ENCODE peak calls at places on chromosomes 16 and 17, in ten cellular contexts. One of them, this sample, is unnamed.

GRCh38 chr17:879546-879945 is 97.4 kb downstream of the MRM3 start:
- DNase-seq in transverse colon: peak; percentile 71
- DNase-seq in MM.1S: peak; percentile 58
- DNase-seq in neuronal stem cell: peak; percentile 73
- DNase-seq in brain microvascular endothelial cell: peak; percentile 62
- DNase-seq in CD8-positive, alpha-beta T cell: peak; percentile 39
- DNase-seq in Peyer's patch: peak; percentile 70
- DNase-seq in sigmoid colon: peak; percentile 86
- DNase-seq in RWPE1: peak; percentile 88
- DNase-seq in lung: peak; percentile 88
- DNase-seq in this sample: peak; percentile 67

GRCh38 chr17:83053021-83053778 is 26.2 kb upstream of the METRNL start:
- DNase-seq in transverse colon: no peak
- DNase-seq in MM.1S: no peak
- DNase-seq in neuronal stem cell: no peak
- DNase-seq in brain microvascular endothelial cell: no peak
- DNase-seq in CD8-positive, alpha-beta T cell: no peak
- DNase-seq in Peyer's patch: peak; percentile 52
- DNase-seq in sigmoid colon: peak; percentile 70
- DNase-seq in RWPE1: no peak
- DNase-seq in lung: no peak
- DNase-seq in this sample: no peak

GRCh38 chr16:71344315-71344905 is 14.1 kb upstream of the CALB2 start:
- DNase-seq in transverse colon: no peak
- DNase-seq in MM.1S: no peak
- DNase-seq in neuronal stem cell: no peak
- DNase-seq in brain microvascular endothelial cell: no peak
- DNase-seq in CD8-positive, alpha-beta T cell: no peak
- DNase-seq in Peyer's patch: no peak
- DNase-seq in sigmoid colon: no peak
- DNase-seq in RWPE1: no peak
- DNase-seq in lung: no peak
- DNase-seq in this sample: no peak

GRCh38 chr16:56701534-56701933 is 19.3 kb downstream of the MT1X start:
- DNase-seq in transverse colon: no peak
- DNase-seq in MM.1S: no peak
- DNase-seq in neuronal stem cell: no peak
- DNase-seq in brain microvascular endothelial cell: no peak
- DNase-seq in CD8-positive, alpha-beta T cell: no peak
- DNase-seq in Peyer's patch: no peak
- DNase-seq in sigmoid colon: no peak
- DNase-seq in RWPE1: no peak
- DNase-seq in lung: no peak
- DNase-seq in this sample: no peak

GRCh38 chr16:68707341-68708152 is 29.5 kb upstream of the CDH1 start:
- DNase-seq in transverse colon: peak; percentile 87
- DNase-seq in MM.1S: no peak
- DNase-seq in neuronal stem cell: peak; percentile 31
- DNase-seq in brain microvascular endothelial cell: peak; percentile 27
- DNase-seq in CD8-positive, alpha-beta T cell: no peak
- DNase-seq in Peyer's patch: peak; percentile 87
- DNase-seq in sigmoid colon: no peak
- DNase-seq in RWPE1: peak; percentile 97
- DNase-seq in lung: peak; percentile 76
- DNase-seq in this sample: no peak

GRCh38 chr16:11682655-11683096 is 14.4 kb downstream of the SNN start:
- DNase-seq in transverse colon: no peak
- DNase-seq in MM.1S: peak; percentile 64
- DNase-seq in neuronal stem cell: no peak
- DNase-seq in brain microvascular endothelial cell: peak; percentile 92
- DNase-seq in CD8-positive, alpha-beta T cell: no peak
- DNase-seq in Peyer's patch: no peak
- DNase-seq in sigmoid colon: peak; percentile 4
- DNase-seq in RWPE1: peak; percentile 61
- DNase-seq in lung: no peak
- DNase-seq in this sample: no peak

GRCh38 chr17:79242393-79242792 is 167.8 kb downstream of the ENGASE start:
- DNase-seq in transverse colon: no peak
- DNase-seq in MM.1S: no peak
- DNase-seq in neuronal stem cell: no peak
- DNase-seq in brain microvascular endothelial cell: no peak
- DNase-seq in CD8-positive, alpha-beta T cell: no peak
- DNase-seq in Peyer's patch: no peak
- DNase-seq in sigmoid colon: no peak
- DNase-seq in RWPE1: no peak
- DNase-seq in lung: no peak
- DNase-seq in this sample: no peak

GRCh38 chr16:79013930-79014329 is 586.6 kb downstream of the MAF start:
- DNase-seq in transverse colon: no peak
- DNase-seq in MM.1S: no peak
- DNase-seq in neuronal stem cell: no peak
- DNase-seq in brain microvascular endothelial cell: no peak
- DNase-seq in CD8-positive, alpha-beta T cell: no peak
- DNase-seq in Peyer's patch: no peak
- DNase-seq in sigmoid colon: no peak
- DNase-seq in RWPE1: no peak
- DNase-seq in lung: no peak
- DNase-seq in this sample: no peak

GRCh38 chr17:1484586-1485310 is 7.7 kb downstream of the MYO1C start:
- DNase-seq in transverse colon: peak; percentile 79
- DNase-seq in MM.1S: peak; percentile 50
- DNase-seq in neuronal stem cell: peak; percentile 52
- DNase-seq in brain microvascular endothelial cell: no peak
- DNase-seq in CD8-positive, alpha-beta T cell: no peak
- DNase-seq in Peyer's patch: peak; percentile 82
- DNase-seq in sigmoid colon: peak; percentile 85
- DNase-seq in RWPE1: peak; percentile 39
- DNase-seq in lung: peak; percentile 69
- DNase-seq in this sample: peak; percentile 84

GRCh38 chr17:75152971-75153853 is 1.1 kb downstream of the JPT1 start:
- DNase-seq in transverse colon: peak; percentile 76
- DNase-seq in MM.1S: no peak
- DNase-seq in neuronal stem cell: no peak
- DNase-seq in brain microvascular endothelial cell: no peak
- DNase-seq in CD8-positive, alpha-beta T cell: no peak
- DNase-seq in Peyer's patch: peak; percentile 79
- DNase-seq in sigmoid colon: peak; percentile 69
- DNase-seq in RWPE1: peak; percentile 63
- DNase-seq in lung: no peak
- DNase-seq in this sample: no peak

GRCh38 chr16:87006021-87006420 is 311.2 kb downstream of the C16orf95 start:
- DNase-seq in transverse colon: no peak
- DNase-seq in MM.1S: no peak
- DNase-seq in neuronal stem cell: no peak
- DNase-seq in brain microvascular endothelial cell: no peak
- DNase-seq in CD8-positive, alpha-beta T cell: no peak
- DNase-seq in Peyer's patch: no peak
- DNase-seq in sigmoid colon: peak; percentile 52
- DNase-seq in RWPE1: no peak
- DNase-seq in lung: no peak
- DNase-seq in this sample: no peak

GRCh38 chr17:17090642-17091103 is 48.4 kb downstream of the MPRIP start:
- DNase-seq in transverse colon: peak; percentile 78
- DNase-seq in MM.1S: no peak
- DNase-seq in neuronal stem cell: no peak
- DNase-seq in brain microvascular endothelial cell: no peak
- DNase-seq in CD8-positive, alpha-beta T cell: no peak
- DNase-seq in Peyer's patch: peak; percentile 61
- DNase-seq in sigmoid colon: peak; percentile 49
- DNase-seq in RWPE1: peak; percentile 81
- DNase-seq in lung: peak; percentile 47
- DNase-seq in this sample: no peak

GRCh38 chr17:36459045-36459444 is 27.4 kb upstream of the ZNHIT3 start:
- DNase-seq in transverse colon: no peak
- DNase-seq in MM.1S: no peak
- DNase-seq in neuronal stem cell: no peak
- DNase-seq in brain microvascular endothelial cell: no peak
- DNase-seq in CD8-positive, alpha-beta T cell: no peak
- DNase-seq in Peyer's patch: no peak
- DNase-seq in sigmoid colon: no peak
- DNase-seq in RWPE1: no peak
- DNase-seq in lung: no peak
- DNase-seq in this sample: no peak

GRCh38 chr17:27269978-27270377 is 23.9 kb upstream of the WSB1 start:
- DNase-seq in transverse colon: no peak
- DNase-seq in MM.1S: no peak
- DNase-seq in neuronal stem cell: no peak
- DNase-seq in brain microvascular endothelial cell: no peak
- DNase-seq in CD8-positive, alpha-beta T cell: no peak
- DNase-seq in Peyer's patch: no peak
- DNase-seq in sigmoid colon: no peak
- DNase-seq in RWPE1: no peak
- DNase-seq in lung: peak; percentile 65
- DNase-seq in this sample: no peak

GRCh38 chr17:9465216-9465921 is 110.3 kb downstream of the STX8 start:
- DNase-seq in transverse colon: no peak
- DNase-seq in MM.1S: no peak
- DNase-seq in neuronal stem cell: no peak
- DNase-seq in brain microvascular endothelial cell: peak; percentile 59
- DNase-seq in CD8-positive, alpha-beta T cell: no peak
- DNase-seq in Peyer's patch: no peak
- DNase-seq in sigmoid colon: no peak
- DNase-seq in RWPE1: peak; percentile 28
- DNase-seq in lung: no peak
- DNase-seq in this sample: peak; percentile 22

DNA sequence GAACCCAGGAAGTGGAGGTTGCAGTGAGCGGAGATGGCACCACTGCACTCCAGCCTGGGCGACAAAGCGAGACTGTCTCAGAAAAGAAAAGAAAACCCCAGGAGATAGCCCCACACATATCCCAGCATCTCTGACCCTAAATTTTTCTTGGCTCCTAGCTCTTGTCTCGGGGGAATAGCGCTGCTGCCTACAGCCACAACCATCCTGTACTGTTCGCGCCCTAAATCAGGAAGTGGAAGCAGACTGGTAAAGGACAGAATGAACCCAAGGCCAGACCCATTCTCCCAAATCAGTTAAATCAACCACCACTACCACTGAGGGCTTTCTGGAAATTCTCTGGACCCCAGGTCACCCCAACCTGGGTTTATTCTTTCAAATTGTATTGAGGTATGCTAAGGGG is 1.7 kb downstream of the CTDNEP1 start:
- DNase-seq in transverse colon: no peak
- DNase-seq in MM.1S: no peak
- DNase-seq in neuronal stem cell: no peak
- DNase-seq in brain microvascular endothelial cell: no peak
- DNase-seq in CD8-positive, alpha-beta T cell: no peak
- DNase-seq in Peyer's patch: no peak
- DNase-seq in sigmoid colon: no peak
- DNase-seq in RWPE1: no peak
- DNase-seq in lung: no peak
- DNase-seq in this sample: no peak
- H3K27ac ChIP-seq in transverse colon: peak overlapping the region; percentile 97
- H3K27ac ChIP-seq in MM.1S: no peak overlapping the region
- H3K27ac ChIP-seq in neuronal stem cell: no peak overlapping the region
- H3K27ac ChIP-seq in brain microvascular endothelial cell: no peak overlapping the region
- H3K27ac ChIP-seq in CD8-positive, alpha-beta T cell: no peak overlapping the region
- H3K27ac ChIP-seq in Peyer's patch: peak overlapping the region; percentile 98
- H3K27ac ChIP-seq in sigmoid colon: peak overlapping the region; percentile 99
- H3K27ac ChIP-seq in RWPE1: peak overlapping the region; percentile 98
- H3K27ac ChIP-seq in lung: peak overlapping the region; percentile 18
- H3K27ac ChIP-seq in this sample: peak overlapping the region; percentile 100

GRCh38 chr16:85680352-85680944 is 8.3 kb downstream of the GINS2 start:
- DNase-seq in transverse colon: no peak
- DNase-seq in MM.1S: no peak
- DNase-seq in neuronal stem cell: no peak
- DNase-seq in brain microvascular endothelial cell: no peak
- DNase-seq in CD8-positive, alpha-beta T cell: no peak
- DNase-seq in Peyer's patch: no peak
- DNase-seq in sigmoid colon: no peak
- DNase-seq in RWPE1: no peak
- DNase-seq in lung: no peak
- DNase-seq in this sample: no peak
- H3K27ac ChIP-seq in transverse colon: peak overlapping the region; percentile 55
- H3K27ac ChIP-seq in MM.1S: no peak overlapping the region
- H3K27ac ChIP-seq in neuronal stem cell: no peak overlapping the region
- H3K27ac ChIP-seq in brain microvascular endothelial cell: no peak overlapping the region
- H3K27ac ChIP-seq in CD8-positive, alpha-beta T cell: no peak overlapping the region
- H3K27ac ChIP-seq in Peyer's patch: no peak overlapping the region
- H3K27ac ChIP-seq in sigmoid colon: no peak overlapping the region
- H3K27ac ChIP-seq in RWPE1: no peak overlapping the region
- H3K27ac ChIP-seq in lung: no peak overlapping the region
- H3K27ac ChIP-seq in this sample: no peak overlapping the region

DNA sequence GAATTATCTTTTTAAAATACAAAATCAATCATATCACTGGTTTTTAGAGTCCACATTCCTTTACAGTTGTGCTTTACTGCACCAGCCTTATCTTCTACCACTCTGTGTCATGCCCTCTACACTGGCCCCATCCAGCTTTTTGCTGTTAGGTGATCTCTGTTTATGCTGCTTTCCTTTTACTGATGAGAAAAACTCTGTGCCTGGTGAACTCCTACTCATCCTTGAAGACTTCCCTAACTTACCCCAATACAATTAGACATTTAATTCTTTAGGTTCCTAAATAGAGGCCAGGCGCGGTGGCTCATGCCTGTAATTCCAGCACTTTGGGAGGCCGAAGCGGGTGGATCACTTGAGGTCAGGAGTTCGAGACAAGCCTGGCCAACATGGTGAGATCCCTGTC is 64.6 kb downstream of the MRTFB start:
- DNase-seq in transverse colon: no peak
- DNase-seq in MM.1S: no peak
- DNase-seq in neuronal stem cell: no peak
- DNase-seq in brain microvascular endothelial cell: no peak
- DNase-seq in CD8-positive, alpha-beta T cell: no peak
- DNase-seq in Peyer's patch: no peak
- DNase-seq in sigmoid colon: no peak
- DNase-seq in RWPE1: no peak
- DNase-seq in lung: no peak
- DNase-seq in this sample: no peak
- H3K27ac ChIP-seq in transverse colon: no peak overlapping the region
- H3K27ac ChIP-seq in MM.1S: no peak overlapping the region
- H3K27ac ChIP-seq in neuronal stem cell: no peak overlapping the region
- H3K27ac ChIP-seq in brain microvascular endothelial cell: no peak overlapping the region
- H3K27ac ChIP-seq in CD8-positive, alpha-beta T cell: no peak overlapping the region
- H3K27ac ChIP-seq in Peyer's patch: no peak overlapping the region
- H3K27ac ChIP-seq in sigmoid colon: no peak overlapping the region
- H3K27ac ChIP-seq in RWPE1: no peak overlapping the region
- H3K27ac ChIP-seq in lung: no peak overlapping the region
- H3K27ac ChIP-seq in this sample: no peak overlapping the region

DNA sequence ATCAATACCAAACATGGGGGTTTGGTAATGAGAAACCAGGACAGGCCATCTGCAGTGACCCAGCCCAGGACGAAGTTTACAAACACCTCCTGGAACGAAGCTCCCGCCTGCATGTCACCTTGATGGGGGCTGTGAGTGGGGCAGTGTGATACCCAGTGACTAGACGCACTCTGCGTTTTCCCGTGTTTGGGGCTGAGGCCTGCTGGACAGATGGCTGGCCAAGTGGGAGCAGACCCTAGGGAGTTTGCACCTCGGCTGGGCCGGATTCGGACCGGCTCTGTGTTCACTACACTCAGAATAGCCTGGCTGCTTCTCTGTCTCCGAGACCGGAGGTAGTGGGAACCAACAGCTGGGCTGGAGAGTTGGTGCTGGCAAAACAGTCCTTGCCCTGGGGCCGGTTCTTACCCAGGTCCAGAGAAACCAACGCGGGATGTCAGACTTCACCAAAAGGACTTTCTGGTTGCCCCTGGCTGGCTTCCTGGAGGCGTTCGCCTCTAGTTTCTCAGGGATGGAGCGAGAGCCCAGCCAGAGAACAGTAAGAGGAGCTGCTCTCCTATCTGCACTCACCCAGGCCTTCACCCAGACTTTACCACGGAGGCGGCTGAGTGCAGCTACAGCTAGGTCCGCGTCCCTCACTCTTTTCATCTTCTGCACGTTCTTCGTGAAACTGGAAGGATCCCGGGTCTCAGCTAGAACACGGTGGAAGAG is 20.4 kb downstream of the CARHSP1 start:
- DNase-seq in transverse colon: no peak
- DNase-seq in MM.1S: no peak
- DNase-seq in neuronal stem cell: no peak
- DNase-seq in brain microvascular endothelial cell: no peak
- DNase-seq in CD8-positive, alpha-beta T cell: no peak
- DNase-seq in Peyer's patch: peak; percentile 49
- DNase-seq in sigmoid colon: peak; percentile 65
- DNase-seq in RWPE1: no peak
- DNase-seq in lung: no peak
- DNase-seq in this sample: peak; percentile 60
- H3K27ac ChIP-seq in transverse colon: no peak overlapping the region
- H3K27ac ChIP-seq in MM.1S: no peak overlapping the region
- H3K27ac ChIP-seq in neuronal stem cell: no peak overlapping the region
- H3K27ac ChIP-seq in brain microvascular endothelial cell: peak overlapping the region; percentile 74
- H3K27ac ChIP-seq in CD8-positive, alpha-beta T cell: no peak overlapping the region
- H3K27ac ChIP-seq in Peyer's patch: no peak overlapping the region
- H3K27ac ChIP-seq in sigmoid colon: no peak overlapping the region
- H3K27ac ChIP-seq in RWPE1: peak overlapping the region; percentile 96
- H3K27ac ChIP-seq in lung: no peak overlapping the region
- H3K27ac ChIP-seq in this sample: no peak overlapping the region

This sample was measured in tibial artery.